ENCODE peak calls at places on chromosomes 16 and 17, in six cellular contexts. One of them, this sample, is unnamed.

GRCh38 chr17:66904760-66905637 is 59.5 kb upstream of the CACNG4 start:
- DNase-seq in EL: peak; percentile 63
- DNase-seq in amniotic stem cell: no peak
- DNase-seq in IMR-90: peak; percentile 72
- DNase-seq in NCI-H748 treated with DMSO at 0.1 percent for 48 hours: peak; percentile 67
- DNase-seq in AG08395: no peak
- DNase-seq in this sample: no peak

GRCh38 chr16:58128721-58129096 is 472 bp downstream of the CFAP20 start:
- DNase-seq in IMR-90: no peak
- DNase-seq in amniotic stem cell: no peak
- DNase-seq in AG08395: no peak
- DNase-seq in EL: no peak
- DNase-seq in NCI-H748 treated with DMSO at 0.1 percent for 48 hours: peak; percentile 20
- DNase-seq in this sample: no peak

GRCh38 chr16:9033125-9033830 is 58.2 kb upstream of the HAPSTR1 start:
- DNase-seq in amniotic stem cell: no peak
- DNase-seq in AG08395: peak; percentile 74
- DNase-seq in IMR-90: peak; percentile 71
- DNase-seq in EL: peak; percentile 65
- DNase-seq in NCI-H748 treated with DMSO at 0.1 percent for 48 hours: no peak
- DNase-seq in this sample: no peak

GRCh38 chr16:19307587-19308241 is 22.2 kb downstream of the CLEC19A start:
- DNase-seq in IMR-90: no peak
- DNase-seq in NCI-H748 treated with DMSO at 0.1 percent for 48 hours: no peak
- DNase-seq in amniotic stem cell: no peak
- DNase-seq in EL: no peak
- DNase-seq in AG08395: no peak
- DNase-seq in this sample: no peak

GRCh38 chr17:74244543-74244942 is 29.5 kb upstream of the DNAI2 start:
- DNase-seq in amniotic stem cell: no peak
- DNase-seq in IMR-90: no peak
- DNase-seq in AG08395: no peak
- DNase-seq in EL: no peak
- DNase-seq in NCI-H748 treated with DMSO at 0.1 percent for 48 hours: no peak
- DNase-seq in this sample: no peak

GRCh38 chr17:20203761-20204263 is 194.7 kb downstream of the SPECC1 start:
- DNase-seq in amniotic stem cell: no peak
- DNase-seq in NCI-H748 treated with DMSO at 0.1 percent for 48 hours: no peak
- DNase-seq in IMR-90: peak; percentile 44
- DNase-seq in AG08395: no peak
- DNase-seq in EL: no peak
- DNase-seq in this sample: peak; percentile 75

GRCh38 chr16:1812732-1813163 is 13.9 kb downstream of the HAGH start:
- DNase-seq in NCI-H748 treated with DMSO at 0.1 percent for 48 hours: peak; percentile 16
- DNase-seq in EL: peak; percentile 38
- DNase-seq in IMR-90: peak; percentile 85
- DNase-seq in AG08395: peak; percentile 86
- DNase-seq in amniotic stem cell: peak; percentile 35
- DNase-seq in this sample: no peak

GRCh38 chr16:86432691-86433090 is 77.6 kb upstream of the FOXF1 start:
- DNase-seq in NCI-H748 treated with DMSO at 0.1 percent for 48 hours: no peak
- DNase-seq in IMR-90: no peak
- DNase-seq in AG08395: no peak
- DNase-seq in EL: no peak
- DNase-seq in amniotic stem cell: no peak
- DNase-seq in this sample: no peak

GRCh38 chr17:49836111-49837030 is 11.5 kb downstream of the TAC4 start:
- DNase-seq in amniotic stem cell: no peak
- DNase-seq in AG08395: no peak
- DNase-seq in EL: peak; percentile 77
- DNase-seq in NCI-H748 treated with DMSO at 0.1 percent for 48 hours: no peak
- DNase-seq in IMR-90: peak; percentile 68
- DNase-seq in this sample: peak; percentile 82

GRCh38 chr16:5465714-5466113 is 368.1 kb upstream of the EEF2KMT start:
- DNase-seq in amniotic stem cell: no peak
- DNase-seq in NCI-H748 treated with DMSO at 0.1 percent for 48 hours: no peak
- DNase-seq in EL: no peak
- DNase-seq in IMR-90: no peak
- DNase-seq in AG08395: no peak
- DNase-seq in this sample: no peak

GRCh38 chr16:27980919-27981670 is 82.4 kb downstream of the GSG1L start:
- DNase-seq in AG08395: no peak
- DNase-seq in NCI-H748 treated with DMSO at 0.1 percent for 48 hours: no peak
- DNase-seq in EL: no peak
- DNase-seq in IMR-90: no peak
- DNase-seq in amniotic stem cell: no peak
- DNase-seq in this sample: no peak

GRCh38 chr16:11497329-11497805 is 89.4 kb downstream of the LITAF start:
- DNase-seq in NCI-H748 treated with DMSO at 0.1 percent for 48 hours: peak; percentile 22
- DNase-seq in amniotic stem cell: peak; percentile 48
- DNase-seq in IMR-90: peak; percentile 56
- DNase-seq in EL: peak; percentile 78
- DNase-seq in AG08395: peak; percentile 80
- DNase-seq in this sample: peak; percentile 29

GRCh38 chr17:81924557-81925532 is 2.7 kb downstream of the MAFG start:
- DNase-seq in EL: no peak
- DNase-seq in IMR-90: no peak
- DNase-seq in AG08395: no peak
- DNase-seq in NCI-H748 treated with DMSO at 0.1 percent for 48 hours: no peak
- DNase-seq in amniotic stem cell: no peak
- DNase-seq in this sample: no peak

GRCh38 chr17:37538991-37539659 is 49.4 kb downstream of the DUSP14 start:
- DNase-seq in amniotic stem cell: no peak
- DNase-seq in NCI-H748 treated with DMSO at 0.1 percent for 48 hours: no peak
- DNase-seq in AG08395: no peak
- DNase-seq in EL: no peak
- DNase-seq in IMR-90: no peak
- DNase-seq in this sample: no peak

GRCh38 chr16:71771571-71771970 is 37.1 kb downstream of the AP1G1 start:
- DNase-seq in amniotic stem cell: no peak
- DNase-seq in NCI-H748 treated with DMSO at 0.1 percent for 48 hours: no peak
- DNase-seq in EL: no peak
- DNase-seq in AG08395: no peak
- DNase-seq in IMR-90: no peak
- DNase-seq in this sample: no peak

GRCh38 chr17:62626719-62627218 is 701 bp upstream of the MRC2 start:
- DNase-seq in IMR-90: peak; percentile 90
- DNase-seq in EL: peak; percentile 85
- DNase-seq in amniotic stem cell: peak; percentile 34
- DNase-seq in AG08395: peak; percentile 82
- DNase-seq in NCI-H748 treated with DMSO at 0.1 percent for 48 hours: no peak
- DNase-seq in this sample: no peak

GRCh38 chr16:50093607-50094570 is 28.1 kb downstream of the HEATR3 start:
- DNase-seq in EL: no peak
- DNase-seq in amniotic stem cell: no peak
- DNase-seq in NCI-H748 treated with DMSO at 0.1 percent for 48 hours: no peak
- DNase-seq in IMR-90: no peak
- DNase-seq in AG08395: peak; percentile 30
- DNase-seq in this sample: no peak

GRCh38 chr16:50616883-50617629 is 64.1 kb downstream of the SNX20 start:
- DNase-seq in AG08395: peak; percentile 43
- DNase-seq in EL: no peak
- DNase-seq in amniotic stem cell: no peak
- DNase-seq in NCI-H748 treated with DMSO at 0.1 percent for 48 hours: no peak
- DNase-seq in IMR-90: no peak
- DNase-seq in this sample: peak; percentile 28

GRCh38 chr17:63455417-63455816 is 9.3 kb upstream of the CYB561 start:
- DNase-seq in IMR-90: no peak
- DNase-seq in EL: no peak
- DNase-seq in NCI-H748 treated with DMSO at 0.1 percent for 48 hours: no peak
- DNase-seq in amniotic stem cell: no peak
- DNase-seq in AG08395: no peak
- DNase-seq in this sample: no peak

This sample was measured in kidney epithelial cell.